ENCODE peak calls at places on chromosomes 4 and X, in five cellular contexts. W is astrocyte of the spinal cord, J is ovary, U is SK-N-SH, V is fibroblast of lung. B is an unnamed sample.

GRCh38 chrX:43108828-43109227 is 330.9 kb upstream of the PPP1R2C start:
- DNase-seq in W (no peak), J (no peak), U (no peak), V (no peak), B (no peak)

GRCh38 chr4:72777436-72777835 is 208.4 kb upstream of the ADAMTS3 start:
- DNase-seq in W (no peak), J (no peak), U (no peak), V (no peak), B (no peak)

GRCh38 chr4:76374744-76375143 is 46.2 kb downstream of the CCDC158 start:
- DNase-seq in W (no peak), J (no peak), U (no peak), V (peak; percentile 6), B (no peak)

GRCh38 chr4:47213971-47214370 is 182.6 kb downstream of the GABRB1 start:
- DNase-seq in W (peak; percentile 95), J (no peak), U (no peak), V (peak; percentile 98), B (peak; percentile 87)

GRCh38 chr4:86582453-86582852 is 11.7 kb upstream of the PTPN13 start:
- DNase-seq in W (no peak), J (no peak), U (peak; percentile 25), V (no peak), B (no peak)

GRCh38 chrX:119423631-119424030 is 24.5 kb downstream of the SLC25A43 start:
- DNase-seq in W (no peak), J (no peak), U (no peak), V (no peak), B (no peak)

GRCh38 chr4:83083925-83084475 is 30.5 kb downstream of the PLAC8 start:
- DNase-seq in W (no peak), J (no peak), U (no peak), V (no peak), B (no peak)

GRCh38 chr4:139633661-139634060 is 32.0 kb upstream of the MGST2 start:
- DNase-seq in W (no peak), J (peak; percentile 20), U (no peak), V (peak; percentile 36), B (no peak)

GRCh38 chr4:25667931-25668557 is 12.4 kb downstream of the SLC34A2 start:
- DNase-seq in W (no peak), J (no peak), U (no peak), V (peak; percentile 67), B (no peak)

GRCh38 chrX:47664737-47665136 is 5.8 kb upstream of the UXT start:
- DNase-seq in W (no peak), J (no peak), U (no peak), V (peak; percentile 41), B (no peak)

GRCh38 chr4:152684587-152684986 is 4.8 kb upstream of the TMEM154 start:
- DNase-seq in W (no peak), J (no peak), U (no peak), V (no peak), B (no peak)

GRCh38 chr4:54588404-54588803 is 69.4 kb upstream of the KIT start:
- DNase-seq in W (no peak), J (no peak), U (no peak), V (peak; percentile 15), B (peak; percentile 59)

GRCh38 chrX:48574270-48575266 is at the start of gene RBM3:
- DNase-seq in W (peak; percentile 93), J (peak; percentile 91), U (peak; percentile 85), V (peak; percentile 91), B (no peak)

GRCh38 chr4:3331511-3332394 is 38.9 kb downstream of the RGS12 start:
- DNase-seq in W (no peak), J (no peak), U (no peak), V (no peak), B (no peak)

GRCh38 chr4:145381163-145381562 is 100.5 kb upstream of the SMAD1 start:
- DNase-seq in W (no peak), J (no peak), U (no peak), V (no peak), B (no peak)

GRCh38 chr4:168484626-168485025 is 4.3 kb upstream of the DDX60L start:
- DNase-seq in W (peak; percentile 67), J (no peak), U (no peak), V (peak; percentile 80), B (no peak)

GRCh38 chr4:134328741-134329140 is 127.2 kb upstream of the PABPC4L start:
- DNase-seq in W (no peak), J (no peak), U (no peak), V (no peak), B (no peak)

GRCh38 chrX:129108936-129109335 is 414.4 kb downstream of the SMARCA1 start:
- DNase-seq in W (no peak), J (no peak), U (no peak), V (no peak), B (no peak)
- H3K4me3 ChIP-seq in W (no peak overlapping the region), J (no peak overlapping the region), U (no peak overlapping the region), V (no peak overlapping the region), B (no peak overlapping the region)

DNA sequence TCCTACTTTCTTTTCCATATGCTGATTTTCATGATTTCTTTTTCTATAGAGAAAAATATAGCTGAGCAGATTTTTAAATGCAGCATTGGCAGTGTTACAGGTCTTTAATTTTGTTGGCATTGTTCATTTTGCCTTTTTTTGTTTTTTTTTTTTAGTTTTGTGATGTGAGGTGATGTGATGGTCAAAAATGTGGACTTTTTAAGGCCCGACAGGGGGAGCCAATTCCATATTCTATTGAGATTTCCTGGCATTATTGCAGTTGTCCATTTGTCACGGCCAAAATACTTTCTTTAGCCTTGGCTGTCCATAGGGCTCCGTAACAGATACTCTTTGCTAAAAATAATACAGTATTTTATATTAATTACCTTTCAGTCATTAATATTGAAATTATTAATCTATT is 47.8 kb downstream of the SLIT2 start:
- DNase-seq in W (peak; percentile 52), J (no peak), U (peak; percentile 32), V (peak; percentile 36), B (no peak)
- TF ChIP-seq CTCF in W (peak; percentile 57), J (no peak), U (peak; percentile 67), V (peak; percentile 66), B (peak; percentile 55)

GRCh38 chr4:57214654-57215411 is 104.6 kb upstream of the IGFBP7 start:
- DNase-seq in W (no peak), J (no peak), U (no peak), V (no peak), B (no peak)

GRCh38 chr4:57219389-57219890 is 109.3 kb upstream of the IGFBP7 start:
- DNase-seq in W (no peak), J (no peak), U (no peak), V (no peak), B (no peak)

GRCh38 chr4:57220734-57221133 is 110.5 kb upstream of the IGFBP7 start:
- DNase-seq in W (no peak), J (no peak), U (no peak), V (no peak), B (no peak)

GRCh38 chr4:57220172-57220571 is 110.0 kb upstream of the IGFBP7 start:
- DNase-seq in W (no peak), J (no peak), U (no peak), V (no peak), B (no peak)
- H3K4me3 ChIP-seq in W (no peak overlapping the region), J (no peak overlapping the region), U (no peak overlapping the region), V (no peak overlapping the region), B (no peak overlapping the region)

GRCh38 chrX:17632942-17633341 is 104.4 kb upstream of the SCML1 start:
- DNase-seq in W (no peak), J (no peak), U (no peak), V (no peak), B (no peak)

GRCh38 chrX:17633546-17633945 is 103.7 kb upstream of the SCML1 start:
- DNase-seq in W (no peak), J (no peak), U (no peak), V (no peak), B (no peak)

GRCh38 chrX:17635231-17635630 is 102.1 kb upstream of the SCML1 start:
- DNase-seq in W (peak; percentile 60), J (no peak), U (no peak), V (peak; percentile 58), B (peak; percentile 92)

GRCh38 chrX:17637235-17637634 is 100.1 kb upstream of the SCML1 start:
- DNase-seq in W (no peak), J (no peak), U (no peak), V (no peak), B (no peak)

GRCh38 chrX:17634542-17635207 is 102.6 kb upstream of the SCML1 start:
- DNase-seq in W (no peak), J (no peak), U (no peak), V (no peak), B (no peak)
- TF ChIP-seq CTCF in W (no peak), J (no peak), U (no peak), V (no peak), B (no peak)

GRCh38 chrX:13223868-13224555 is 95.8 kb downstream of the ATXN3L start:
- DNase-seq in W (peak; percentile 90), J (no peak), U (no peak), V (peak; percentile 92), B (peak; percentile 86)

GRCh38 chrX:13216139-13216538 is 103.7 kb downstream of the ATXN3L start:
- DNase-seq in W (no peak), J (no peak), U (no peak), V (peak; percentile 64), B (no peak)

GRCh38 chrX:13219990-13220764 is 99.7 kb downstream of the ATXN3L start:
- DNase-seq in W (peak; percentile 48), J (no peak), U (no peak), V (peak; percentile 50), B (peak; percentile 20)

GRCh38 chrX:13215729-13216128 is 104.1 kb downstream of the ATXN3L start:
- DNase-seq in W (peak; percentile 35), J (no peak), U (no peak), V (peak; percentile 61), B (no peak)

GRCh38 chrX:13220916-13221315 is 98.9 kb downstream of the ATXN3L start:
- DNase-seq in W (peak; percentile 75), J (no peak), U (no peak), V (peak; percentile 94), B (peak; percentile 94)
- H3K4me3 ChIP-seq in W (no peak overlapping the region), J (no peak overlapping the region), U (peak overlapping the region; percentile 2), V (no peak overlapping the region), B (no peak overlapping the region)

DNA sequence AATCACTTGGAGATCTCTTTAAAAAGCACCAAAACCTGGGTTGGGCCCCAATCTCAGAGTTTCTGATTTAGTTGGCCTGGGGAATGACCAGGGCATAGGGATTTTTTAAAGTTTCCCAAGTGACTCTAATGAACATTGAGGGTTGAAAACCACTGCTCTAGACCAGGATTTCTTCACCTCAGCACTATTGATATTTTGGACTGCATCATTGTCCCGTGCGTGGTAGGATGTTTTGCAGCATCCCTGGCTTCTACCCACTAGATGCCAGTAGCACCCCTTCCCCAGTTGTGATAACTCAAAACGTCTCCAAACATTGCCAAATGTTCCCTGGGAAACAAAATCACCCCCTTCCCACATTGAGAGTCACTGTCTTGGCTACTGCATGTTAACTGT is 61.8 kb downstream of the ATXN3L start:
- DNase-seq in W (no peak), J (no peak), U (no peak), V (no peak), B (no peak)
- TF ChIP-seq CTCF in W (no peak), J (no peak), U (no peak), V (no peak), B (no peak)

DNA sequence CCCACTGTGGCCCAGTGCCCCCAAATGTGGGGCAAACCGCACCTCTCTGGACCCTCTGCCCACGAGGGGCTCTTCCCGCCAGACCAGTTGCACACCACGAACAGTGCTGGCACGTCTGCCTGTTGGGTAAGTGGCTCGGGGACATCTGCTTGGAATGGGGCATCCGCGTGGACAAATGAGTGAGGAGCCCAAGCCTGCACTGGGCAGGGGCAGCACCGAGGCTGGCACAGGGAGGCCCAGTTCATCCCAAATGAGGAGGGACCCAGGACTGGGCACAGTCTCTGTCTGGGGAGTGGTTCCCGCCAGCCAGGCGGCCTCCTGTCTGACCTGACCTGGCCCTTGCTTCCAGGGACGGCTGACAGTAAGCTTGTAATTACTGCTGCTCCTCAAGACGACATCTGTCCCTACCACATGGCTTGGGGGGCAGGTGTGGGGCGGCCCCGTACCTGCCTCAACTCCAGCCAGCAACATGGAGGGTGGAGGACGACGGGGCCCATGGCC is 3.2 kb downstream of the SPON2 start:
- DNase-seq in W (no peak), J (no peak), U (no peak), V (no peak), B (no peak)
- H3K4me3 ChIP-seq in W (no peak overlapping the region), J (no peak overlapping the region), U (no peak overlapping the region), V (no peak overlapping the region), B (no peak overlapping the region)

B was measured in retinal pigment epithelial cell.